ENCODE peak calls at places on chromosomes 3 and 15, in nine cellular contexts. Z is IMR-90; Q is CD8-positive, alpha-beta memory T cell; V is colonic mucosa; E is tibial artery; P is H1; S is ovary; K is esophagus squamous epithelium; M is PC-9. F is an unnamed sample. For H3K36me3, the result is how much of the 10 kb centered on the place peaks cover.

GRCh38 chr3:101521251-101521701 is 8.3 kb upstream of the SENP7 start:
- DNase-seq in M (no peak), V (no peak), P (no peak), Z (no peak), K (no peak), S (no peak), E (no peak), Q (peak), F (no peak)

GRCh38 chr15:98626153-98626552 is 22.2 kb upstream of the IGF1R start:
- DNase-seq in P (peak), K (no peak), Q (no peak), E (no peak), S (no peak), V (no peak), M (no peak), Z (no peak), F (no peak)

GRCh38 chr3:194112120-194113106 is 23.5 kb upstream of the HES1 start:
- DNase-seq in P (no peak), Q (no peak), E (no peak), S (no peak), K (no peak), Z (no peak), V (peak), M (peak), F (no peak)

GRCh38 chr3:43893721-43894120 is 203.0 kb downstream of the ABHD5 start:
- DNase-seq in M (no peak), V (no peak), K (no peak), S (no peak), Z (no peak), P (no peak), Q (no peak), E (no peak), F (no peak)

GRCh38 chr3:37957185-37957936 is 33.2 kb upstream of the VILL start:
- DNase-seq in Q (no peak), P (no peak), K (no peak), Z (no peak), E (no peak), M (no peak), S (no peak), V (no peak), F (no peak)

GRCh38 chr3:150528359-150528797 is 17.9 kb downstream of the SERP1 start:
- DNase-seq in S (no peak), P (no peak), Q (no peak), K (no peak), V (no peak), Z (peak), E (no peak), M (peak), F (no peak)

GRCh38 chr15:43294091-43294706 is 27.5 kb upstream of the TGM5 start:
- DNase-seq in M (no peak), Q (no peak), P (no peak), Z (no peak), S (no peak), E (no peak), V (no peak), K (no peak), F (no peak)

GRCh38 chr3:138124689-138125420 is 7.3 kb downstream of the A4GNT start:
- DNase-seq in P (no peak), S (no peak), E (no peak), M (no peak), Q (no peak), V (no peak), K (no peak), Z (peak), F (no peak)

GRCh38 chr3:127411083-127411727 is 123.4 kb upstream of the PRR20G start:
- DNase-seq in K (no peak), M (no peak), S (no peak), Q (no peak), V (peak), P (peak), E (no peak), Z (no peak), F (no peak)

GRCh38 chr3:28376424-28376823 is 27.8 kb upstream of the AZI2 start:
- DNase-seq in V (no peak), M (no peak), P (no peak), Z (peak), K (no peak), E (no peak), Q (no peak), S (no peak), F (no peak)

GRCh38 chr3:132084982-132085381 is 50.2 kb upstream of the CPNE4 start:
- DNase-seq in P (no peak), S (no peak), Z (no peak), M (no peak), Q (no peak), V (no peak), E (no peak), K (no peak), F (no peak)

GRCh38 chr3:133949438-133949837 is 53.8 kb upstream of the RAB6B start:
- DNase-seq in S (peak), V (no peak), E (no peak), Z (peak), P (no peak), Q (no peak), K (no peak), M (no peak), F (peak)

GRCh38 chr15:76347507-76348055 is 11.0 kb downstream of the ISL2 start:
- DNase-seq in V (no peak), S (no peak), Q (no peak), K (no peak), M (no peak), P (no peak), E (no peak), Z (no peak), F (no peak)
- H3K4me3 ChIP-seq in V (peak), S (no peak), Q (no peak), K (peak), M (no peak), P (peak), E (peak), Z (peak), F (peak)

DNA sequence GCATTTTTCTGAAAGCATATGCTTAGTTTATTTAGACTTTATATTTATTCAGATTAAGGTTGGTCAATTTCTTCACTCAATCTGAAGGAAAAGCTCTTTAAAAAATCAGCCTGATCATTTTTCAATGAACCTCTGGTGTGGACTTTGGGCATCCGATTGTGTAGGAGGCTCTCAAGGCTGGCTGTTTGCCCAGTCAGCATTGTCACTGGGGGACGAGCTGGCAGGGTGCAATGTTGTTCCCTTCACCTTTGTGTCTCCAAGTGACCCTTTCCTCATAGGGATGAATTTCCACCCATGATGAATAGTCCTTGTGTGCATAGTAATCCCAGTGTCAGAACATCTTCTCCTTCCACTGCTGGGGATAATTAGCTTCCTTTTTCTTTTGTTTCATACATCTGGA is 102.5 kb downstream of the CHRNA7 start:
- DNase-seq in S (no peak), P (no peak), Q (no peak), Z (no peak), K (no peak), M (no peak), V (no peak), E (no peak), F (no peak)
- H3K27ac ChIP-seq in S (no peak), P (no peak), Q (no peak), Z (no peak), K (no peak), M (no peak), V (no peak), E (no peak), F (no peak)

DNA sequence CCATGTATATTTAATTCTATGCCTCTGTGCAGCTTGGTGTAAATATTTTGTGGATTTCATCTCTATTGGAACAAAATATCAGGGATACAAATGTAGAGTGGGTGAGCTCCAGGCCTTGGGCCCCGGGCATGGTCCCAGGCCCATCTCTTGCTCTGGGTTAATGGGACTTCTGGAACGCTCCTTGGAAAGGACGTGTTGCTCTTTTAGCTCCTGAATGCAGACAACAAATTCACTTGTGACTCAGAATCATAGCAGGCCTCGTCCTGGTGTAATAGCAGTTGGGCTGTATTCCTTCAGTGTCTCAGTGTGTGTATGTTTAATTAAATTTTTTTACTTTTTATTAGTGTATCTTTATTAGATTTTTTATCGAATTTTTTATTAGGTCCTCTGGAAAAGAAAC is 266.7 kb upstream of the C2CD4B start:
- DNase-seq in E (no peak), Q (no peak), Z (no peak), P (no peak), K (no peak), S (no peak), V (no peak), M (no peak), F (no peak)
- H3K36me3 ChIP-seq in E (under half), Q (under half), Z (under half), P (under half), K (under half), S (under half), V (under half), M (under half), F (under half)

DNA sequence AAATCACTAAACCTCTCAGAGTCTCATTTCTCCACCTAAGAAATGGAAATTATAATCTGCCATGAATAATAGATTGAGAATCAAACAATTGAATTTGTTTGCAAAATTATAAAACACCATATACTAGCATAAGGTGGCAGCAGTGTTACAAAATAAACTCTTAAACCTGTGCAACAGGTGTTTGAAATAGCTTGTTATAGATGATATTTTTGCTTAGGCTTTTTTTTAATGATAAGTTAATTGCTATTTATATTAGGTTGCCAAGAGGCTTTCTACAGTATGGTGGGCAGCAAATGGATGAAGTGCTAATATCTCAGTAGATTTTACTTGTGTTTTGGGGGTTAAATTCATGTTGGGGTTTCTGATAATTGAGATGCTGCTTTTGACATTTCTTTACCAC is 19.5 kb downstream of the NR1D2 start:
- DNase-seq in V (no peak), M (no peak), Q (no peak), K (no peak), Z (no peak), P (no peak), E (no peak), S (no peak), F (no peak)
- H3K4me3 ChIP-seq in V (no peak), M (no peak), Q (no peak), K (no peak), Z (no peak), P (no peak), E (no peak), S (no peak), F (no peak)